ENCODE peak calls at places on chromosomes 12 and 14, in four cellular contexts. Z, X, P and C are unnamed samples.

GRCh38 chr14:90644882-90645281 is 171.3 kb downstream of the TTC7B start:
- DNase-seq in X (no peak), Z (no peak), P (peak; percentile 39), C (no peak)

GRCh38 chr12:102067574-102068258 is 5.9 kb upstream of the WASHC3 start:
- DNase-seq in Z (no peak), X (no peak), P (no peak), C (no peak)

GRCh38 chr12:116609715-116610114 is 50.5 kb downstream of the MAP1LC3B2 start:
- DNase-seq in X (no peak), P (no peak), Z (no peak), C (no peak)

GRCh38 chr12:116934908-116935698 is 24.4 kb downstream of the FBXW8 start:
- DNase-seq in X (no peak), P (no peak), Z (no peak), C (no peak)

GRCh38 chr12:106759526-106760183 is 14.8 kb upstream of the RIC8B start:
- DNase-seq in X (no peak), Z (no peak), P (no peak), C (no peak)

GRCh38 chr12:29796823-29797263 is 13.1 kb upstream of the TMTC1 start:
- DNase-seq in X (no peak), P (no peak), Z (no peak), C (no peak)

GRCh38 chr14:53161758-53162512 is 8.8 kb upstream of the DDHD1 start:
- DNase-seq in X (no peak), Z (no peak), P (no peak), C (no peak)

GRCh38 chr14:48568688-48569087 is 893.3 kb upstream of the MDGA2 start:
- DNase-seq in X (no peak), Z (no peak), P (no peak), C (no peak)

GRCh38 chr12:11884661-11885060 is 186.1 kb upstream of the BCL2L14 start:
- DNase-seq in Z (no peak), P (peak; percentile 33), X (no peak), C (no peak)

GRCh38 chr14:92247347-92247746 is 75.6 kb upstream of the SLC24A4 start:
- DNase-seq in X (no peak), P (no peak), Z (no peak), C (no peak)

GRCh38 chr12:58502857-58503256 is 417.4 kb downstream of the LRIG3 start:
- DNase-seq in Z (no peak), X (no peak), P (no peak), C (no peak)

GRCh38 chr14:54591461-54592245 is 24.7 kb downstream of the SAMD4A start:
- DNase-seq in X (no peak), Z (no peak), P (no peak), C (no peak)

GRCh38 chr14:54589843-54590242 is 22.9 kb downstream of the SAMD4A start:
- DNase-seq in P (no peak), Z (no peak), X (no peak), C (no peak)

GRCh38 chr14:54590481-54590880 is 23.6 kb downstream of the SAMD4A start:
- DNase-seq in P (no peak), Z (no peak), X (no peak), C (no peak)

GRCh38 chr14:54594531-54594930 is 27.6 kb downstream of the SAMD4A start:
- DNase-seq in Z (no peak), P (no peak), X (no peak), C (no peak)

GRCh38 chr14:54593860-54594259 is 26.9 kb downstream of the SAMD4A start:
- DNase-seq in X (no peak), P (no peak), Z (no peak), C (no peak)
- TF ChIP-seq TCF12 in X (no peak), P (no peak), Z (no peak), C (no peak)

GRCh38 chr14:23114669-23115491 is 4.2 kb downstream of the CEBPE start:
- DNase-seq in X (no peak), P (peak; percentile 52), Z (no peak), C (peak; percentile 43)
- TF ChIP-seq TCF12 in X (no peak), P (no peak), Z (no peak), C (peak; percentile 64)

DNA sequence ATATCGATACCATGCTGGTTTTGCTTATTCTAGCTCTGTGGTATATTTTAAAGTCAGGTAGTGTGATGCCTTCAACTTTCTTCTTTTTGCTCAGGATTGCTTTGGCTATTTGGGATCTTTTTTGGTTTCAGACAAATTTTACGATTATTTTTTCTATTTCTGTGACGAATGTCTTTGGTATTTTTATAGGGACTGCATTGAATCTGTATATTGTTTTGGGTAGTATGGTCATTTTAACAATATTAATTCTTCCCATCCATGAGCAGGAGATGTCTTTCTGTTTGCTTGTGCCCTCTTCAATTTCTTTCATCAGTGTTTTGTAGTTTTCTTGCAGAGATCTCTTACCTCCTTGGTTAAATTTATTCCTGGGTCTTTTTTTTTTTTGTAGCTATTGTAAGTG is 10.8 kb upstream of the SLC4A8 start:
- DNase-seq in P (no peak), Z (no peak), X (no peak), C (no peak)
- TF ChIP-seq TCF12 in P (no peak), Z (no peak), X (no peak), C (no peak)

GRCh38 chr12:65306603-65307501 is 28.4 kb downstream of the MSRB3 start:
- DNase-seq in X (no peak), P (peak; percentile 37), Z (no peak), C (peak; percentile 57)
- TF ChIP-seq TCF12 in X (no peak), P (no peak), Z (no peak), C (peak; percentile 99)

GRCh38 chr12:32482226-32482625 is 82.9 kb downstream of the FGD4 start:
- DNase-seq in X (peak; percentile 12), P (no peak), Z (no peak), C (no peak)

GRCh38 chr12:32483993-32484392 is 84.6 kb downstream of the FGD4 start:
- DNase-seq in X (no peak), Z (no peak), P (no peak), C (no peak)

GRCh38 chr12:32486158-32486557 is 86.8 kb downstream of the FGD4 start:
- DNase-seq in Z (no peak), X (no peak), P (no peak), C (no peak)

GRCh38 chr12:32488132-32488531 is 88.8 kb downstream of the FGD4 start:
- DNase-seq in P (no peak), Z (no peak), X (no peak), C (no peak)

GRCh38 chr12:32483499-32483898 is 84.1 kb downstream of the FGD4 start:
- DNase-seq in P (no peak), X (no peak), Z (no peak), C (no peak)
- TF ChIP-seq TCF12 in P (no peak), X (no peak), Z (no peak), C (no peak)